ENCODE peak calls at places on chromosome 20, in eight cellular contexts. W is fibroblast of villous mesenchyme, C is mammary epithelial cell, D is pancreas, H is astrocyte of the cerebellum, N is endothelial cell, S is B cell, Y is lung. M is an unnamed sample.

GRCh38 chr20:2398453-2398852 is 17.8 kb downstream of the TGM6 start:
- DNase-seq in Y (no peak), C (no peak), D (no peak), W (no peak), N (no peak), S (no peak), H (no peak), M (no peak)

GRCh38 chr20:51837876-51838420 is 35.6 kb upstream of the SALL4 start:
- DNase-seq in H (no peak), S (no peak), N (no peak), W (peak; percentile 54), Y (no peak), D (no peak), C (no peak), M (no peak)

GRCh38 chr20:63885264-63886053 is 9.5 kb upstream of the DNAJC5 start:
- DNase-seq in C (peak; percentile 52), D (no peak), H (no peak), W (no peak), Y (no peak), N (no peak), S (no peak), M (no peak)

GRCh38 chr20:9467995-9468394 is 46.4 kb upstream of the LAMP5 start:
- DNase-seq in W (no peak), Y (no peak), D (no peak), N (peak; percentile 8), H (no peak), S (no peak), C (no peak), M (no peak)

GRCh38 chr20:63292292-63292701 is 689 bp upstream of the COL20A1 start:
- DNase-seq in C (no peak), Y (no peak), S (no peak), H (no peak), D (peak; percentile 38), N (no peak), W (no peak), M (no peak)

GRCh38 chr20:50284811-50285375 is 94.3 kb downstream of the CEBPB start:
- DNase-seq in C (no peak), D (no peak), S (no peak), W (peak; percentile 56), Y (no peak), N (no peak), H (no peak), M (no peak)

GRCh38 chr20:64169089-64169560 is 4.9 kb downstream of the MYT1 start:
- DNase-seq in C (no peak), N (no peak), D (no peak), S (no peak), W (no peak), Y (no peak), H (no peak), M (no peak)

GRCh38 chr20:17646901-17647301 is 35.1 kb downstream of the RRBP1 start:
- DNase-seq in N (no peak), W (no peak), Y (no peak), C (no peak), S (no peak), H (no peak), D (peak; percentile 34), M (no peak)

GRCh38 chr20:19835533-19836222 is 77.6 kb downstream of the RIN2 start:
- DNase-seq in D (no peak), S (no peak), N (no peak), H (no peak), W (no peak), Y (no peak), C (no peak), M (no peak)

GRCh38 chr20:61169870-61170269 is 82.2 kb upstream of the CDH4 start:
- DNase-seq in C (no peak), W (no peak), D (no peak), S (no peak), Y (no peak), N (no peak), H (no peak), M (no peak)

GRCh38 chr20:50285376-50286173 is 94.9 kb downstream of the CEBPB start:
- DNase-seq in H (peak; percentile 45), Y (no peak), D (no peak), S (peak; percentile 50), C (no peak), N (no peak), W (peak; percentile 97), M (no peak)

GRCh38 chr20:24662286-24662685 is 192.9 kb downstream of the SYNDIG1 start:
- DNase-seq in N (no peak), D (no peak), H (no peak), C (no peak), Y (no peak), W (no peak), S (no peak), M (no peak)

GRCh38 chr20:62819494-62820174 is 2.8 kb downstream of the COL9A3 start:
- DNase-seq in W (no peak), S (no peak), C (no peak), H (no peak), Y (no peak), D (peak; percentile 40), N (no peak), M (no peak)

GRCh38 chr20:19726126-19726525 is 31.9 kb upstream of the RIN2 start:
- DNase-seq in D (no peak), W (no peak), H (no peak), S (no peak), C (peak; percentile 35), Y (no peak), N (no peak), M (no peak)

GRCh38 chr20:10314198-10314597 is 95.6 kb downstream of the SNAP25 start:
- DNase-seq in H (peak; percentile 55), W (peak; percentile 44), Y (no peak), N (no peak), S (no peak), D (no peak), C (no peak), M (no peak)

GRCh38 chr20:32456869-32457421 is 98.8 kb downstream of the ASXL1 start:
- DNase-seq in W (peak; percentile 69), C (no peak), S (peak; percentile 58), D (peak; percentile 61), Y (no peak), N (peak; percentile 86), H (no peak), M (no peak)
- TF ChIP-seq CTCF in W (peak; percentile 77), C (peak; percentile 60), S (peak; percentile 79), D (peak; percentile 78), Y (no peak), N (peak; percentile 90), H (peak; percentile 76), M (peak; percentile 82)

GRCh38 chr20:37294262-37294981 is 5.0 kb downstream of the MANBAL start:
- DNase-seq in D (no peak), C (no peak), W (peak; percentile 55), H (no peak), N (no peak), Y (no peak), S (no peak), M (peak; percentile 61)
- TF ChIP-seq CTCF in D (no peak), C (no peak), W (no peak), H (no peak), N (no peak), Y (no peak), S (no peak), M (peak; percentile 16)

GRCh38 chr20:46056970-46057855 is 28.2 kb downstream of the SLC12A5 start:
- DNase-seq in H (peak; percentile 19), Y (no peak), D (no peak), N (peak; percentile 79), S (peak; percentile 28), C (peak; percentile 19), W (peak; percentile 45), M (no peak)

GRCh38 chr20:46060301-46060881 is 29.4 kb downstream of the NCOA5 start:
- DNase-seq in H (no peak), Y (no peak), C (no peak), W (no peak), S (no peak), D (no peak), N (no peak), M (no peak)

GRCh38 chr20:46057856-46058655 is 29.0 kb downstream of the SLC12A5 start:
- DNase-seq in D (no peak), S (peak; percentile 49), W (peak; percentile 33), Y (peak; percentile 58), C (no peak), H (no peak), N (peak; percentile 55), M (no peak)

GRCh38 chr20:46060975-46061374 is 28.8 kb downstream of the NCOA5 start:
- DNase-seq in W (no peak), C (no peak), Y (no peak), D (no peak), S (no peak), H (no peak), N (no peak), M (no peak)

GRCh38 chr20:46058656-46059281 is 29.8 kb downstream of the SLC12A5 start:
- DNase-seq in W (no peak), N (peak; percentile 26), D (no peak), C (no peak), H (no peak), S (peak; percentile 19), Y (no peak), M (no peak)
- TF ChIP-seq CTCF in W (no peak), N (no peak), D (no peak), C (no peak), H (no peak), S (no peak), Y (no peak), M (no peak)

GRCh38 chr20:57804470-57805250 is 94.8 kb upstream of the PMEPA1 start:
- DNase-seq in W (no peak), H (no peak), Y (no peak), D (no peak), S (no peak), C (no peak), N (no peak), M (no peak)

GRCh38 chr20:57801581-57801980 is 91.8 kb upstream of the PMEPA1 start:
- DNase-seq in W (no peak), S (no peak), Y (no peak), H (no peak), D (no peak), N (no peak), C (no peak), M (no peak)

GRCh38 chr20:57801046-57801445 is 91.2 kb upstream of the PMEPA1 start:
- DNase-seq in S (no peak), D (no peak), N (no peak), Y (no peak), W (no peak), H (no peak), C (no peak), M (no peak)

GRCh38 chr20:57803718-57804005 is 93.8 kb upstream of the PMEPA1 start:
- DNase-seq in C (no peak), Y (no peak), H (no peak), W (no peak), S (no peak), D (no peak), N (no peak), M (no peak)

DNA sequence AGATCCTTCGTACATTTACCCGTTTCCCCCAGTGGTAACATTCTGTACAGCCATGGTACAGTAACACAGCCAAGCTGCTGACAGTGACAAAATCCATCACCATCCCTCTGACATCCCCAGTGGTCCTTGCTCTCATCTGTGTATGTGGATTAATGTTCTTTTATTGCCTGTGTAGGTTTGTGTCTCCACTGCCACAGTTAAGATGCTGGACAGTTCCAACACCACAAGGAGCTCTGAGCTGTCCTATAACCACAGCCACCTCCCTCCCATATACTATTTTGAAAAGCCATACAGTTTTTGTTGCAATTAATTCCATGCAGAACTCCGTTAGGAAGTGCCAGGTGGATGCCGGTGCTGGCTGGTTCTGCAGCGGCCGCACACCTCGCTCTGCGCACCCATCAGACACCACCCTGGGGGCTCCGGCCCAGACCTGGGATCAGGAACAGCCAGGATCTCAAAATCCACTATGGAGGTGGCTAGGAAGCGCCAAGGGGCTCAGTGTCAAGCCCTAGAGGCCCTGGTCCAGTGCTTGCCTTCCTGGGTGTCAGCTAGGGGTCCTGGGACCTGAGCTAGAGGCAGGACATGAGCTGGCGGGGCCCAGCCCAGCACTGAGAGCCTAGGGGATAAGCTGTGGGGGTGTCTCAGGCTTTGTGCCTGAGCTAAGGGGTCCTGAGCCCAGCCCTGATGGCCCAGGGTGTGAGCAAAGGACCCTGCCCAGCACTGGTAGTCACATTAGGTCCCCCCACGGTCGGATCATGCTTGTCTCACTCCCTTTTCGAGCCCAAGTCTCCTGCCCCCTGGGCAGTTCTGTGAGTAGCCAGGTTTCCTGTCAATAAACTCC is 93.3 kb upstream of the PMEPA1 start:
- DNase-seq in D (no peak), C (no peak), Y (no peak), S (no peak), N (no peak), H (no peak), W (no peak), M (no peak)
- TF ChIP-seq CTCF in D (no peak), C (no peak), Y (no peak), S (no peak), N (no peak), H (no peak), W (no peak), M (no peak)